ENCODE peak calls at places on chromosomes 16 and 17, in eight cellular contexts. U is SW 1271, K is ovary, X is WTC11, Y is GM18507, I is head of caudate nucleus, G is right lobe of liver, N is activated T-cell treated with anti-CD3 and anti-CD28 coated beads for 24 hours. C is an unnamed sample.
A peak's percentile ranks its signal among the peaks of the same experiment; 100 is the strongest.

GRCh38 chr17:50100921-50101345 is 5.8 kb downstream of the PDK2 start:
- DNase-seq in G (no peak), N (no peak), K (no peak), X (no peak), I (peak; percentile 42), U (no peak), Y (no peak), C (no peak)

GRCh38 chr17:12627177-12627629 is 38.5 kb upstream of the MYOCD start:
- DNase-seq in N (no peak), G (no peak), I (no peak), Y (no peak), K (peak; percentile 45), X (no peak), U (no peak), C (no peak)

GRCh38 chr16:50245417-50246298 is 20.7 kb upstream of the ADCY7 start:
- DNase-seq in G (peak; percentile 51), N (peak; percentile 63), I (peak; percentile 29), U (no peak), Y (peak; percentile 78), X (no peak), K (peak; percentile 73), C (peak; percentile 57)

GRCh38 chr16:72939247-72939646 is 108.7 kb downstream of the ZFHX3 start:
- DNase-seq in N (no peak), Y (no peak), G (no peak), I (no peak), X (no peak), U (no peak), K (peak; percentile 27), C (no peak)

GRCh38 chr17:62732125-62732524 is 76.0 kb downstream of the MARCHF10 start:
- DNase-seq in X (no peak), I (no peak), N (no peak), U (no peak), K (no peak), G (no peak), Y (no peak), C (no peak)

GRCh38 chr16:81533175-81533507 is 88.5 kb downstream of the CMIP start:
- DNase-seq in U (no peak), N (no peak), G (no peak), Y (no peak), X (no peak), K (no peak), I (no peak), C (no peak)

GRCh38 chr17:1460233-1460632 is 4.2 kb upstream of the CRK start:
- DNase-seq in G (peak; percentile 90), K (no peak), U (peak; percentile 26), X (no peak), I (no peak), N (no peak), Y (no peak), C (no peak)

GRCh38 chr16:66182592-66182991 is 183.9 kb upstream of the CDH5 start:
- DNase-seq in N (no peak), X (no peak), U (no peak), G (no peak), K (no peak), I (no peak), Y (no peak), C (no peak)

GRCh38 chr17:42535400-42536047 is 517 bp upstream of the NAGLU start:
- DNase-seq in G (no peak), N (no peak), X (no peak), K (no peak), I (no peak), Y (no peak), U (no peak), C (no peak)

GRCh38 chr16:29927523-29927905 is 1.5 kb upstream of the KCTD13 start:
- DNase-seq in G (no peak), Y (no peak), N (no peak), I (no peak), K (no peak), U (no peak), X (no peak), C (no peak)

GRCh38 chr16:58474296-58474695 is 25.6 kb upstream of the NDRG4 start:
- DNase-seq in Y (no peak), X (no peak), G (no peak), K (no peak), N (no peak), U (no peak), I (no peak), C (no peak)

GRCh38 chr17:8332688-8333087 is 7.0 kb upstream of the ODF4 start:
- DNase-seq in K (no peak), U (no peak), I (peak; percentile 26), G (no peak), N (no peak), X (no peak), Y (no peak), C (no peak)

GRCh38 chr17:68621065-68621464 is 19.9 kb upstream of the FAM20A start:
- DNase-seq in U (no peak), K (no peak), Y (no peak), X (no peak), N (no peak), G (no peak), I (no peak), C (no peak)

GRCh38 chr17:43410557-43411368 is 12.0 kb downstream of the ARL4D start:
- DNase-seq in K (no peak), X (no peak), U (no peak), I (no peak), Y (no peak), N (no peak), G (no peak), C (no peak)

GRCh38 chr16:66953462-66954096 is 7.5 kb upstream of the CES3 start:
- DNase-seq in U (no peak), G (no peak), Y (no peak), X (no peak), N (no peak), K (no peak), I (no peak), C (no peak)

GRCh38 chr17:60493847-60494321 is 32.2 kb downstream of the APPBP2 start:
- DNase-seq in G (no peak), I (no peak), Y (no peak), U (no peak), X (no peak), K (no peak), N (no peak), C (no peak)

GRCh38 chr16:72723781-72724180 is 324.1 kb downstream of the ZFHX3 start:
- DNase-seq in U (no peak), G (no peak), K (no peak), Y (no peak), I (no peak), X (no peak), N (no peak), C (no peak)

GRCh38 chr17:36482611-36483504 is 3.6 kb upstream of the ZNHIT3 start:
- DNase-seq in I (peak; percentile 84), U (peak; percentile 70), G (peak; percentile 84), N (peak; percentile 77), X (peak; percentile 93), Y (peak; percentile 77), K (peak; percentile 92), C (peak; percentile 69)

GRCh38 chr16:46986896-46987295 is 13.4 kb upstream of the DNAJA2 start:
- DNase-seq in K (no peak), G (no peak), N (no peak), X (no peak), I (no peak), Y (no peak), U (no peak), C (no peak)

GRCh38 chr16:64910351-64910750 is 211.5 kb downstream of the CDH11 start:
- DNase-seq in K (peak; percentile 38), I (no peak), X (peak; percentile 10), N (no peak), Y (no peak), U (no peak), G (no peak), C (no peak)

GRCh38 chr16:21638573-21638975 is 13.8 kb downstream of the IGSF6 start:
- DNase-seq in K (no peak), Y (no peak), N (no peak), G (no peak), U (peak; percentile 50), X (no peak), I (no peak), C (no peak)

GRCh38 chr16:57131351-57131970 is 39.1 kb downstream of the CPNE2 start:
- DNase-seq in N (no peak), U (no peak), I (peak; percentile 93), G (no peak), Y (no peak), X (no peak), K (no peak), C (no peak)

GRCh38 chr16:88432753-88433152 is 20.3 kb upstream of the ZFPM1 start:
- DNase-seq in N (no peak), G (no peak), I (no peak), Y (no peak), K (no peak), X (no peak), U (no peak), C (no peak)

GRCh38 chr17:67995568-67996191 is 589 bp downstream of the C17orf58 start:
- DNase-seq in I (no peak), U (no peak), X (peak; percentile 57), G (peak; percentile 43), N (no peak), Y (no peak), K (peak; percentile 47), C (no peak)

GRCh38 chr16:31211960-31212359 is 2.0 kb upstream of the TRIM72 start:
- DNase-seq in I (no peak), G (no peak), K (no peak), Y (no peak), U (no peak), X (no peak), N (no peak), C (no peak)

GRCh38 chr17:55433629-55434422 is 12.2 kb upstream of the MMD start:
- DNase-seq in G (no peak), X (no peak), N (no peak), Y (no peak), I (no peak), K (no peak), U (peak; percentile 72), C (no peak)

GRCh38 chr17:63634163-63634562 is 11.9 kb downstream of the MAP3K3 start:
- DNase-seq in U (no peak), G (no peak), Y (no peak), K (no peak), X (no peak), I (no peak), N (no peak), C (no peak)

GRCh38 chr16:590165-590874 is 454 bp downstream of the RAB40C start:
- DNase-seq in U (no peak), N (no peak), X (no peak), K (peak; percentile 67), I (no peak), Y (no peak), G (peak; percentile 57), C (no peak)

GRCh38 chr17:6749519-6749918 is 6.3 kb upstream of the XAF1 start:
- DNase-seq in N (no peak), Y (no peak), K (no peak), G (no peak), I (no peak), X (no peak), U (no peak), C (no peak)

GRCh38 chr16:69522732-69523404 is 42.9 kb upstream of the NFAT5 start:
- DNase-seq in G (no peak), K (no peak), I (no peak), X (no peak), N (no peak), U (peak; percentile 14), Y (no peak), C (no peak)

GRCh38 chr16:16075463-16076399 is 126.3 kb downstream of the ABCC1 start:
- DNase-seq in K (peak; percentile 71), Y (no peak), I (peak; percentile 45), U (no peak), N (no peak), G (peak; percentile 41), X (no peak), C (no peak)

GRCh38 chr17:33941744-33942143 is 313.3 kb upstream of the CCL2 start:
- DNase-seq in K (no peak), U (no peak), X (no peak), G (no peak), N (no peak), Y (no peak), I (no peak), C (no peak)

GRCh38 chr17:45425125-45425983 is 7.3 kb downstream of the ARHGAP27 start:
- DNase-seq in N (no peak), U (peak; percentile 61), Y (no peak), G (peak; percentile 74), K (no peak), X (peak; percentile 80), I (no peak), C (no peak)

GRCh38 chr16:89811321-89811720 is 5.1 kb downstream of the FANCA start:
- DNase-seq in G (no peak), I (no peak), U (no peak), X (no peak), K (no peak), N (no peak), Y (no peak), C (no peak)